ENCODE peak calls at places on chromosome 18, in eight cellular contexts. J is mucosa of descending colon, D is lung, V is right atrium auricular region, G is esophagus muscularis mucosa, S is fibroblast of lung, T is A549, Q is epithelial cell of esophagus. F is an unnamed sample.

GRCh38 chr18:39647627-39648502 is 2082.3 kb upstream of the CELF4 start:
- DNase-seq in Q (peak), S (peak), D (no peak), T (peak), J (no peak), G (no peak), V (no peak), F (peak)

GRCh38 chr18:12359515-12359927 is 17.5 kb downstream of the AFG3L2 start:
- DNase-seq in J (no peak), S (peak), G (no peak), V (no peak), Q (peak), D (no peak), T (no peak), F (no peak)

GRCh38 chr18:46302866-46303485 is 198.8 kb downstream of the HAUS1 start:
- DNase-seq in S (no peak), V (no peak), T (no peak), Q (no peak), J (no peak), D (no peak), G (no peak), F (no peak)

GRCh38 chr18:23793985-23794867 is 105.0 kb downstream of the LAMA3 start:
- DNase-seq in S (no peak), D (no peak), G (no peak), Q (no peak), V (no peak), J (no peak), T (no peak), F (no peak)

GRCh38 chr18:44733069-44733753 is 52.5 kb downstream of the SETBP1 start:
- DNase-seq in Q (peak), G (no peak), D (peak), V (no peak), S (peak), T (peak), J (no peak), F (no peak)

GRCh38 chr18:64165906-64166305 is 17.0 kb upstream of the LINC00305 start:
- DNase-seq in V (no peak), S (peak), T (no peak), G (no peak), D (no peak), J (no peak), Q (peak), F (no peak)

GRCh38 chr18:13139885-13140450 is 78.6 kb upstream of the LDLRAD4 start:
- DNase-seq in T (peak), Q (no peak), S (no peak), V (no peak), D (no peak), J (no peak), G (no peak), F (no peak)

GRCh38 chr18:48541026-48541746 is 2.4 kb downstream of the CTIF start:
- DNase-seq in T (peak), D (peak), G (no peak), V (peak), J (peak), S (peak), Q (peak), F (peak)

GRCh38 chr18:12639990-12640880 is 17.7 kb downstream of the SPIRE1 start:
- DNase-seq in T (peak), D (no peak), J (no peak), V (no peak), G (no peak), S (peak), Q (peak), F (no peak)

GRCh38 chr18:48607049-48607984 is 68.5 kb downstream of the CTIF start:
- DNase-seq in T (no peak), S (peak), J (no peak), G (no peak), Q (no peak), D (peak), V (no peak), F (peak)

GRCh38 chr18:36572135-36572856 is 256.5 kb downstream of the TPGS2 start:
- DNase-seq in G (peak), T (peak), S (peak), D (no peak), Q (peak), J (no peak), V (no peak), F (no peak)

GRCh38 chr18:61883547-61883946 is 9.3 kb downstream of the RNF152 start:
- DNase-seq in D (no peak), T (no peak), G (no peak), S (no peak), J (no peak), V (no peak), Q (peak), F (no peak)

GRCh38 chr18:11570770-11571169 is 38.6 kb upstream of the SLC35G4 start:
- DNase-seq in D (no peak), S (peak), G (no peak), J (no peak), Q (no peak), V (no peak), T (peak), F (no peak)

GRCh38 chr18:21686282-21687105 is 18.1 kb downstream of the ABHD3 start:
- DNase-seq in V (no peak), S (peak), Q (no peak), J (no peak), D (no peak), T (no peak), G (no peak), F (no peak)

GRCh38 chr18:3328522-3328921 is 66.6 kb downstream of the MYL12B start:
- DNase-seq in Q (no peak), S (peak), T (no peak), J (no peak), D (no peak), V (no peak), G (no peak), F (no peak)

GRCh38 chr18:55124078-55124477 is 164.8 kb upstream of the CCDC68 start:
- DNase-seq in J (no peak), V (no peak), G (no peak), T (peak), D (no peak), Q (no peak), S (peak), F (no peak)

GRCh38 chr18:77765468-77765867 is 515.8 kb downstream of the GALR1 start:
- DNase-seq in T (peak), D (no peak), V (no peak), S (no peak), J (no peak), G (peak), Q (peak), F (no peak)

GRCh38 chr18:35064291-35064690 is 23.1 kb downstream of the MAPRE2 start:
- DNase-seq in G (no peak), V (no peak), T (no peak), S (no peak), Q (no peak), J (no peak), D (no peak), F (no peak)

GRCh38 chr18:24263078-24263477 is 124.2 kb downstream of the CABYR start:
- DNase-seq in G (no peak), T (no peak), J (no peak), D (no peak), Q (no peak), S (no peak), V (no peak), F (no peak)

GRCh38 chr18:37435150-37435872 is 130.3 kb downstream of the CELF4 start:
- DNase-seq in G (no peak), S (no peak), D (no peak), V (no peak), Q (peak), T (no peak), J (no peak), F (no peak)

GRCh38 chr18:70450658-70451253 is 161.9 kb downstream of the SOCS6 start:
- DNase-seq in V (no peak), D (no peak), Q (no peak), S (peak), T (peak), G (no peak), J (no peak), F (no peak)

GRCh38 chr18:51340332-51340731 is 142.9 kb upstream of the MEX3C start:
- DNase-seq in Q (peak), S (no peak), T (no peak), G (no peak), V (no peak), D (no peak), J (no peak), F (no peak)

GRCh38 chr18:62760403-62760734 is 45.0 kb downstream of the PHLPP1 start:
- DNase-seq in S (no peak), T (no peak), J (no peak), V (no peak), G (no peak), Q (no peak), D (no peak), F (no peak)

GRCh38 chr18:13271512-13271911 is 53.0 kb downstream of the LDLRAD4 start:
- DNase-seq in J (no peak), Q (no peak), S (no peak), V (peak), G (no peak), D (no peak), T (no peak), F (no peak)

GRCh38 chr18:45554070-45554767 is 61.1 kb upstream of the SLC14A2 start:
- DNase-seq in G (no peak), J (no peak), V (no peak), S (peak), D (no peak), Q (no peak), T (no peak), F (no peak)

GRCh38 chr18:65753520-65753919 is 2.7 kb downstream of the CDH7 start:
- DNase-seq in T (peak), D (no peak), J (no peak), G (no peak), Q (peak), V (no peak), S (peak), F (peak)

GRCh38 chr18:37967261-37967660 is 401.7 kb upstream of the CELF4 start:
- DNase-seq in T (no peak), S (no peak), D (no peak), G (peak), V (no peak), J (no peak), Q (no peak), F (no peak)

GRCh38 chr18:6874316-6874715 is 144.8 kb downstream of the ARHGAP28 start:
- DNase-seq in S (peak), D (no peak), T (no peak), V (no peak), J (no peak), G (peak), Q (no peak), F (no peak)

GRCh38 chr18:55384551-55385275 is 203.3 kb downstream of the TCF4 start:
- DNase-seq in T (peak), V (no peak), G (no peak), S (peak), D (no peak), J (no peak), Q (peak), F (no peak)

GRCh38 chr18:10516078-10516477 is 9.7 kb upstream of the NAPG start:
- DNase-seq in V (no peak), J (no peak), D (no peak), S (no peak), G (no peak), T (no peak), Q (no peak), F (no peak)

GRCh38 chr18:26164571-26164970 is 30.9 kb downstream of the PSMA8 start:
- DNase-seq in D (no peak), S (no peak), Q (no peak), V (no peak), G (no peak), T (no peak), J (no peak), F (no peak)

GRCh38 chr18:49175476-49175875 is 224.7 kb upstream of the SMAD7 start:
- DNase-seq in G (no peak), V (no peak), S (no peak), Q (no peak), D (no peak), J (no peak), T (no peak), F (no peak)

GRCh38 chr18:13556497-13556896 is 169.9 kb downstream of the FAM210A start:
- DNase-seq in V (no peak), Q (no peak), S (no peak), T (no peak), D (no peak), J (no peak), G (no peak), F (no peak)

GRCh38 chr18:47215554-47216138 is 35.8 kb downstream of the SKOR2 start:
- DNase-seq in J (no peak), Q (peak), G (no peak), T (peak), S (peak), D (peak), V (no peak), F (peak)

GRCh38 chr18:47969851-47970250 is 39.4 kb upstream of the SMAD2 start:
- DNase-seq in Q (no peak), T (no peak), V (no peak), G (no peak), S (no peak), J (no peak), D (no peak), F (peak)

GRCh38 chr18:76679259-76679658 is 143.1 kb upstream of the ZNF236 start:
- DNase-seq in S (no peak), D (no peak), V (no peak), G (no peak), T (no peak), Q (no peak), J (no peak), F (no peak)

DNA sequence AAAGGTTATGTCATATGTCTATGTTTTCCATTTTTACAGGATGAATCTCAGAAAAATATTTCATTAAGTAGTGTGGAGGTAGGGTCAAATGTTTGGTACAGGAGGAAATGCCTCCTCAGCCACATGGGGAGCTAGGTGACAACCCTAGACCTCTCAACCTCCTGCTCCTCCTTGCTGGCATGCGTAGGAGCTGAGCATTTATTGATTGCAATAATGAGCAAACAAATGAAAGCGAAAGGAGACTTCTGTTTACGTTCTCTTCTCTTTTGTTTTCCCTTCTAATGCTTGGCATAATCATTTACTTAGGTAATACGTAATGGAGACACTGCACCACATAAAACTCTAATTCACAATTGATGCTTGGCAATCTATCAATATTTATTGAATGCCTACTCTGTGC is 95.1 kb upstream of the CCBE1 start:
- DNase-seq in V (no peak), D (no peak), G (no peak), Q (no peak), J (no peak), T (no peak), S (no peak), F (no peak)
- H3K4me3 ChIP-seq in V (no peak), D (no peak), G (no peak), Q (no peak), J (no peak), T (no peak), S (no peak), F (no peak)

GRCh38 chr18:32380559-32380958 is 90.1 kb downstream of the GAREM1 start:
- DNase-seq in S (peak), V (no peak), D (no peak), J (no peak), T (no peak), G (no peak), Q (no peak), F (no peak)
- TF ChIP-seq CTCF in S (peak), V (no peak), D (no peak), J (no peak), T (no peak), G (no peak), Q (no peak), F (peak)

GRCh38 chr18:57585846-57586242 is 658 bp downstream of the FECH start:
- DNase-seq in S (no peak), V (no peak), D (no peak), Q (peak), T (no peak), G (no peak), J (no peak), F (no peak)

GRCh38 chr18:57587262-57587661 is 760 bp upstream of the FECH start:
- DNase-seq in S (no peak), Q (no peak), G (no peak), V (no peak), J (no peak), D (no peak), T (no peak), F (no peak)

GRCh38 chr18:57586243-57587049 is at the start of gene FECH:
- DNase-seq in S (peak), V (peak), J (peak), G (peak), T (peak), D (peak), Q (peak), F (peak)

GRCh38 chr18:57583297-57583835 is 3.1 kb downstream of the FECH start:
- DNase-seq in S (no peak), J (no peak), G (no peak), V (no peak), Q (no peak), T (no peak), D (no peak), F (no peak)

DNA sequence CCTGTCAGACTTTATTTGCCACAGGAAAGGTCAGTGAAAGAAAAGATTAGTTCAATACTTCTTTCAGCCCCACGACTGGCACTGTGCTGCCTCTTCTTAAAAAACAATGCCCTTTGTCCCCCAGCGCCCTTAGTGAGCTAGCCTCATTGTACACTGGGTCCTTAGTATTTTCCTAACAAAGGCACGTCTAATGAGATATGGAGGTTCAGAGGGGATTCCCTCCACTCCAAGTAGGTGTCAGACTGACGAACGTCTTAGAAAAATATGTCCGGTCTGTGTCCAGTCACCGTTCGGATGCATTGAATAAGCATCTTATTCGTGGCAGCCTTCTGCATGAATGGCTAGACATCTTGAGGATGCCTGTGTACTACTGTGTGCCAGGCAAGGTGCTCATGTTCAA is 1.1 kb downstream of the FECH start:
- DNase-seq in J (no peak), G (no peak), T (peak), D (no peak), Q (peak), S (peak), V (no peak), F (no peak)
- H3K4me3 ChIP-seq in J (no peak), G (peak), T (peak), D (no peak), Q (peak), S (peak), V (peak), F (peak)

DNA sequence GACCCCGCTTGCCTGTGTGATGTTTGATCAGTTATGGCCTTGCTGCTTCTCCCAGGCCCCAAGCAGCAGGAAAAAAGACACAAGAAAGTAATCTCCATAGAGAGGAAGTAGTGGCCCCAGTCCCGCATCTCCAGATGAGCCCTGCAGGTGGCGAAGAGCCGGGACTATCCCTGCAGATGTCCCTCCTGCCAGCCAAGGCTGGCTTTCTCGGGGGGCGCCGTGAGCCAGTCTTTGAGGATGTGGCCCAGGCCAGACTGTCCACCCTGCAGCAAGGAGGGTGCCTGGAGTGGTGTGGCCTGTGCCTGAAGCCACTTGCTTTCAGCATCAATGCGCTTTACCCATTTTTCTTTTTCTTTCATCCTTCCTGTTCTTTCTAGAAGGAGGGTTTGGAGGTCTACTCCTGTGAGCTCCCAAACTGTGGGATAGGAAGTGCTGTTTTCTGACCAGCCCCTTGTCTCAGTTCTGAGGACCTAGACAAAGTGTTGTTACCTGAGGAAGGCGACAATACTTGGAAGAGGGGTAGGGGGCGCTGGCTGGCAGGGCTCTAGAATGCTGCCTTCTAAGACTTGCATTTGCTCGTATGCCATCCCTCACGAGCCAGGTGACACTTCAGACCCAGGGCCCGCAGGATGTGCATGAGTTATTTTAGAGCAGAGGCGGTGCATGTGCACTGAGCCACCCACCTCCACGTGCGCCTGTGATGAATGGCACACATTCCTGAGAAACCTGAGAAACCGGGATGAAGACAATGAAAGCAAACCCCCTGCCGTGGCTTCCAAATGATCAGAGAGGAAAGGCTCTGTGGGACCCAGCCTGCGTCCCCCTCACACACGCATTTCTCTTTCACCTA is 255.8 kb downstream of the FBXO15 start:
- DNase-seq in Q (no peak), S (no peak), V (no peak), T (no peak), J (no peak), D (no peak), G (peak), F (no peak)
- TF ChIP-seq CTCF in Q (peak), S (no peak), V (no peak), T (no peak), J (no peak), D (no peak), G (no peak), F (peak)

GRCh38 chr18:57434536-57435494 is at the start of gene ONECUT2:
- DNase-seq in G (no peak), V (peak), T (peak), D (peak), Q (peak), S (peak), J (peak), F (peak)

GRCh38 chr18:57436965-57437333 is 1.8 kb downstream of the ONECUT2 start:
- DNase-seq in Q (no peak), G (no peak), T (no peak), S (no peak), D (no peak), V (no peak), J (no peak), F (no peak)

GRCh38 chr18:57435851-57436192 is 648 bp downstream of the ONECUT2 start:
- DNase-seq in S (no peak), G (no peak), J (no peak), T (no peak), V (no peak), Q (no peak), D (no peak), F (no peak)

GRCh38 chr18:57437433-57437781 is 2.2 kb downstream of the ONECUT2 start:
- DNase-seq in T (peak), J (no peak), D (no peak), V (no peak), Q (no peak), G (no peak), S (no peak), F (no peak)

GRCh38 chr18:57436193-57436964 is 1.2 kb downstream of the ONECUT2 start:
- DNase-seq in D (no peak), Q (no peak), G (no peak), J (no peak), T (no peak), V (no peak), S (no peak), F (no peak)
- H3K4me3 ChIP-seq in D (no peak), Q (no peak), G (peak), J (no peak), T (peak), V (no peak), S (no peak), F (no peak)

DNA sequence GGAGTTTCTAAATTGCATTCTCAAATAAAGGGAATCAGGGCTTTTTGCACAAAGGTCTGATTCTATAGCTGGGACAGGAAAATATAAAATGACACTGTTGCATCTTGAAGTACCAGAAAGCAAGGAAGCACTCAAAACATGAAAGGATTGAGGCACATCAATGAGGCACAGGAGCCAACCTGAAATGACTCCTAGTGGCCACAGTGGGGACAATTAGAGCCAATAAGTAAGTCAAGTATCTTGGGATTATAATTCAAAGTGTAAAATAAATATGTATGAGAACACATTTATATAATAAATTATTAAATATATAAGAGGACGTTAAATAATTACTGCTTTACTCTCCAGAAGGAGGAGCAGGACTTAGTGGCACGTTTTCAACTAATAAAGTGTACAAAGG is 1259.5 kb upstream of the CDH2 start:
- DNase-seq in G (no peak), D (no peak), J (no peak), S (no peak), T (no peak), Q (no peak), V (no peak), F (no peak)
- TF ChIP-seq CTCF in G (no peak), D (no peak), J (no peak), S (no peak), T (no peak), Q (peak), V (no peak), F (no peak)

GRCh38 chr18:8706545-8706980 is 1.2 kb downstream of the MTCL1 start:
- DNase-seq in Q (no peak), S (no peak), G (no peak), J (peak), T (no peak), V (no peak), D (no peak), F (no peak)
- H3K4me3 ChIP-seq in Q (peak), S (peak), G (peak), J (peak), T (peak), V (peak), D (peak), F (peak)

F was measured in retinal pigment epithelial cell.